ENCODE peak calls at places on chromosomes 12 and 14, in five cellular contexts. One of them, this sample, is unnamed.

GRCh38 chr14:89958966-89959365 is 3.2 kb downstream of the TDP1 start:
- DNase-seq in heart left ventricle: no peak
- DNase-seq in breast epithelium: no peak
- DNase-seq in right lobe of liver: no peak
- DNase-seq in NB4: no peak
- DNase-seq in this sample: no peak

GRCh38 chr14:51157012-51157411 is 62.1 kb upstream of the TRIM9 start:
- DNase-seq in heart left ventricle: no peak
- DNase-seq in breast epithelium: no peak
- DNase-seq in right lobe of liver: no peak
- DNase-seq in NB4: peak
- DNase-seq in this sample: no peak

GRCh38 chr14:103483600-103483999 is 39.0 kb downstream of the CKB start:
- DNase-seq in heart left ventricle: no peak
- DNase-seq in breast epithelium: no peak
- DNase-seq in right lobe of liver: no peak
- DNase-seq in NB4: no peak
- DNase-seq in this sample: no peak

GRCh38 chr12:19707948-19708409 is 268.7 kb downstream of the AEBP2 start:
- DNase-seq in heart left ventricle: no peak
- DNase-seq in breast epithelium: no peak
- DNase-seq in right lobe of liver: no peak
- DNase-seq in NB4: peak
- DNase-seq in this sample: no peak

GRCh38 chr12:75848533-75848932 is 183.0 kb downstream of the PHLDA1 start:
- DNase-seq in heart left ventricle: no peak
- DNase-seq in breast epithelium: no peak
- DNase-seq in right lobe of liver: no peak
- DNase-seq in NB4: no peak
- DNase-seq in this sample: no peak

GRCh38 chr14:66959437-66960050 is 229.7 kb upstream of the GARIN2 start:
- DNase-seq in heart left ventricle: no peak
- DNase-seq in breast epithelium: no peak
- DNase-seq in right lobe of liver: no peak
- DNase-seq in NB4: no peak
- DNase-seq in this sample: no peak

GRCh38 chr12:113359939-113360748 is 1.8 kb downstream of the PLBD2 start:
- DNase-seq in heart left ventricle: no peak
- DNase-seq in breast epithelium: no peak
- DNase-seq in right lobe of liver: no peak
- DNase-seq in NB4: peak
- DNase-seq in this sample: peak

GRCh38 chr12:104303538-104304151 is at the start of gene EID3:
- DNase-seq in heart left ventricle: peak
- DNase-seq in breast epithelium: peak
- DNase-seq in right lobe of liver: peak
- DNase-seq in NB4: no peak
- DNase-seq in this sample: peak

GRCh38 chr14:104266643-104267575 is 128.5 kb downstream of the KIF26A start:
- DNase-seq in heart left ventricle: peak
- DNase-seq in breast epithelium: no peak
- DNase-seq in right lobe of liver: peak
- DNase-seq in NB4: no peak
- DNase-seq in this sample: no peak

DNA sequence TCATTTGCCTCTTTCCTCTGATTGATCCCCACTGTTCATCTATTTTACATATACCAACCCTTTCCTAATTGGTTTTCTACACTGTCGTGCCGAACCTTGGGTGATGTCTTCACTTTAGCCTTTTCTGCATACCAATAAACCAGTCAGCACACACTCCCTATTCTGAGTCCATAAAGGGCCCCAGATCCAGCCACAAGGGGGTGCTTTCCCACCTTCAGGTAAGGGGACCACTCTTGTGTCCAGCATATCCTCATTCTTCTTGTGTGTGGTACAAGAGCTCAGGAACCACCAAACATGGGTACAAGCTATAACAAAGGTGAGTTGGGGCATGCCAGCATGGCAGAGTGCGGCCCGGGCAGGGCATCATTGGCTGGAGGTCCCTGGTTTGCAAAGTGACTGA is 859.8 kb downstream of the FSCB start:
- DNase-seq in heart left ventricle: no peak
- DNase-seq in breast epithelium: no peak
- DNase-seq in right lobe of liver: peak
- DNase-seq in NB4: peak
- DNase-seq in this sample: no peak
- TF ChIP-seq CTCF in heart left ventricle: no peak
- TF ChIP-seq CTCF in breast epithelium: no peak
- TF ChIP-seq CTCF in right lobe of liver: no peak
- TF ChIP-seq CTCF in NB4: no peak
- TF ChIP-seq CTCF in this sample: no peak

GRCh38 chr12:53483979-53484377 is 15.3 kb downstream of the MAP3K12 start:
- DNase-seq in heart left ventricle: no peak
- DNase-seq in breast epithelium: no peak
- DNase-seq in right lobe of liver: no peak
- DNase-seq in NB4: peak
- DNase-seq in this sample: peak

GRCh38 chr12:53486730-53487487 is 12.3 kb downstream of the MAP3K12 start:
- DNase-seq in heart left ventricle: no peak
- DNase-seq in breast epithelium: no peak
- DNase-seq in right lobe of liver: no peak
- DNase-seq in NB4: no peak
- DNase-seq in this sample: peak

GRCh38 chr12:53485955-53486729 is 13.1 kb downstream of the MAP3K12 start:
- DNase-seq in heart left ventricle: no peak
- DNase-seq in breast epithelium: no peak
- DNase-seq in right lobe of liver: no peak
- DNase-seq in NB4: no peak
- DNase-seq in this sample: no peak

GRCh38 chr12:53483225-53483978 is 15.9 kb downstream of the MAP3K12 start:
- DNase-seq in heart left ventricle: no peak
- DNase-seq in breast epithelium: no peak
- DNase-seq in right lobe of liver: no peak
- DNase-seq in NB4: peak
- DNase-seq in this sample: peak

DNA sequence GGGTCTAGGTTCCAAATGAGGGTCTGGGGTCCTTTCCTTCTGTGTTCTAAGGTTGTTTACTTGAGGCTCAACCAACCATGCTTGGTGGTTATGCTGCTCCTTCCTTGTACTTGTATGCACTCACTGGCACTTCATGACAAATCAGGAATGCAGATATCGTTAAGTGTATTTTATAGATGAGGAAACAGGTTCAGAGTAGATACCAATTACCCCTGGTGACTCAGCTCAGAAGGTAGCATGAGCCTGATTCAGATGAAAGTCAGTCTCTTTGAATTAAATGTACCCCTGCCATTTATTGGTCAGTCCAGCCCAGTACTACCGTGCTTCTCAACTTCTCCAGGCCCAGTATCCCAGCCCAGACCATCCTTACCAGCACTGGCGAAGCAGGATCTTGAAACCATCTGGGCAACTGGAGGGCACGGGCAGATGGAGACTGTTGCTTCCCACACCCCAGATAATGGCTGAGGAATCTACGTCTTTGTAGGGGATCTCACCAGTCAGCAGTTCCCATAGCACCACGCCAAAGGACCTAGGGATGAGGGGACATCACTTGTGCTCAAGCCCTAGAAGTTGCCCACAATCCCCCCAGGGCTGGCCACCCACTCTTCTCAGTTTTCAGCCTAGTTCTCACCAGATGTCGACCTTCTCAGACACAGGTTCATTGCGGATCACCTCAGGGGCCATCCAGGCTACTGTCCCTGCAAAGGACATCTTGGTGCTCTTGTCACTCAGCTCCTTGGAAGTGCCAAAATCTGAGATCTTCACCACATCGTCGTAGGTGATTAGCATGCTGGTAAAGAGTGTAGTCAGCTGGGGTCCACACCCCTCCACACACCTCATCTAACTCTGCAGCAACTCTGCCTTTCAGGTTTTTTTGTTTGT is 14.3 kb downstream of the MAP3K12 start:
- DNase-seq in heart left ventricle: no peak
- DNase-seq in breast epithelium: no peak
- DNase-seq in right lobe of liver: no peak
- DNase-seq in NB4: no peak
- DNase-seq in this sample: peak
- TF ChIP-seq POLR2A in heart left ventricle: no peak
- TF ChIP-seq POLR2A in breast epithelium: no peak
- TF ChIP-seq POLR2A in right lobe of liver: no peak
- TF ChIP-seq POLR2A in NB4: no peak
- TF ChIP-seq POLR2A in this sample: no peak

DNA sequence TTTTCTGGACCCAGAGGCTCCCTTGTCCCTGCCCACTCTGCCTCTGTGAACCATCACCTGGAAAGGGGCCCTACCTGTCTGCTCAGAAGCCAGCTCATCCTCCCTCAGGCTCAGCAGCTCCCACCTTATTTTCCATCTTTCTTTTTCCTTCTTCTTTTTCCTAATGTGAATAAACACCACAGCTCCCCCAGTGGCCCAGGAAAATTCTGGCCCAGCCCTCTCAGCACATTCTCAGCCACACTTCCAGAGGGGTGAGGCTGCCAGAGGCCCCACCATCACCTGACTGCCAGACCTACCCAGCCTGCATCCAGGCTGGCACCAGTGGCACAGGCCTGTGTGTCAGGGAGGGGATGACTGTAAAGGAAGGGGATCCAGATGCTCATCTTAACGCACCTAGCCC is 23.0 kb downstream of the ZFHX2 start:
- DNase-seq in heart left ventricle: no peak
- DNase-seq in breast epithelium: no peak
- DNase-seq in right lobe of liver: no peak
- DNase-seq in NB4: no peak
- DNase-seq in this sample: no peak
- TF ChIP-seq CTCF in heart left ventricle: no peak
- TF ChIP-seq CTCF in breast epithelium: no peak
- TF ChIP-seq CTCF in right lobe of liver: no peak
- TF ChIP-seq CTCF in NB4: no peak
- TF ChIP-seq CTCF in this sample: no peak

DNA sequence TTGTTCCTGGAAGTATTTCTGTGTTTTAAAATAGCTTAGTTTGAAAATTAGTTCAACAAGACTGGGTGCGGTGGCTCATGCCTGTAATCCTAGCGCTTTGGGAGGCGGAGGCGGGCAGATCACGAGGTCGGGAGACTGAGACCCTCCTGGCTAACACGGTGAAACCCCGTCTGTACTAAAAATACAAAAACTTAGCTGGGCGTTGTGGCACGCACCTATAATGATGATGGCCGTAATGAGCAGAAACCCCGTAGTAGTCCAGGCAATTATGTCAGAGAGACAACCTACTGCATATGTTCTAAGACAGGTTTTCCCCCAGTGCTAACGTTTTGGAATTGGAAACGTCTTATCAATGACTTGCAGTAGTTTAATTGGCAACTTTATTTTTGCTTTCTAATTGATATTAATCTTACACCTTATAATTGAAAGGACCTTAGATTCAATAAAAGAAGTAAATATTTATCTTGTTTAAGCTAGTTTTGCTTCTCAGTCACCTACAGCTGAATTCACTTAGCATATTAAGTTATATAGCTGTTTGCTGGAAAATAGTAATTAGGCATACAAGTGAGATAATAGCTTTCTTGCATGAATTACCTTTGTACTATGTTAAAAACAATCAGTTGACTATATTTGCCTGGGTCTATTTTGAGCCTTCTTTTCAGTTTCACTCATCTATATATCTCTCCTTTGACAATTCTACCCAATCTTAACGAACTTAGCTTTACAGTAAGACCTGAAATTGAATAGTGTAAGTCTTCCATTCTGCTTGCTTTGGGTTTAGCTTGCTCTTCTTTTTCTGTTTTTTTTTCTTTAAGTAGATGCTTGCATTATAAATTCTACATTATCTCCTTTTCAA is 15.6 kb downstream of the CLECL1 start:
- DNase-seq in heart left ventricle: no peak
- DNase-seq in breast epithelium: no peak
- DNase-seq in right lobe of liver: no peak
- DNase-seq in NB4: no peak
- DNase-seq in this sample: no peak
- TF ChIP-seq POLR2A in heart left ventricle: no peak
- TF ChIP-seq POLR2A in breast epithelium: no peak
- TF ChIP-seq POLR2A in right lobe of liver: no peak
- TF ChIP-seq POLR2A in NB4: no peak
- TF ChIP-seq POLR2A in this sample: no peak

GRCh38 chr12:45494279-45494678 is 235.2 kb upstream of the ARID2 start:
- DNase-seq in heart left ventricle: no peak
- DNase-seq in breast epithelium: no peak
- DNase-seq in right lobe of liver: no peak
- DNase-seq in NB4: no peak
- DNase-seq in this sample: no peak

DNA sequence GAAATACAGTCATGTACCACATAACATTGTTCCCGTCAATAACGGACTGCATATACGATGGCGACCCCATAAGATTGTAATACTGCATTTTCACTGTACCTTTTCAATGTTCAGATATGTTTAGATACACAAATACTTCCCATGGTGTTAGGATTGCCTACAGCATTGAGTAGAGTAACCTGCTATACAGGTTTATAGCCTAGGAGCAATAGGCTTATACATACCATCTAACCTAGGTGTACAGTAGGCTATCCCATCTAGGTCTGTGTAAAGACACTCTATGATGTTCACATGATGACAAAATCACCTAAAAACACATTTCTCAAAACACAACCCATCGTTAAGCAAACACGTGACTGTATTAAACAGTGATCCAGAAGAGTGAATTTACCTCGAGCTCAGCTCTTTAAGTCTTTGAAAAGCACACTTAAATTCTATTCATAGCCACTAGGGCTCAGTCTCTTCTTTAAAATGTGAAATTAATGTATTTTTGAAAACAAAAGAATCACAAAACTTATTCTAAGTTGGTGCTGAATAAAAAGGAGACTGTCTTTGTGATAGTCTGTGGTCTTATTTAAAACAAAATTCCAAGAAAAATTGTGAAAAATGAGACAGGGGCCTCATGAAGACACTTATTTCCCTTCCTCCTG is 239.1 kb upstream of the ARID2 start:
- DNase-seq in heart left ventricle: no peak
- DNase-seq in breast epithelium: no peak
- DNase-seq in right lobe of liver: no peak
- DNase-seq in NB4: no peak
- DNase-seq in this sample: no peak
- TF ChIP-seq CTCF in heart left ventricle: no peak
- TF ChIP-seq CTCF in breast epithelium: no peak
- TF ChIP-seq CTCF in right lobe of liver: no peak
- TF ChIP-seq CTCF in NB4: no peak
- TF ChIP-seq CTCF in this sample: no peak

GRCh38 chr14:68874746-68875155 is 81.9 kb upstream of the ZFP36L1 start:
- DNase-seq in heart left ventricle: no peak
- DNase-seq in breast epithelium: no peak
- DNase-seq in right lobe of liver: no peak
- DNase-seq in NB4: no peak
- DNase-seq in this sample: no peak
- TF ChIP-seq POLR2A in heart left ventricle: no peak
- TF ChIP-seq POLR2A in breast epithelium: no peak
- TF ChIP-seq POLR2A in right lobe of liver: no peak
- TF ChIP-seq POLR2A in NB4: no peak
- TF ChIP-seq POLR2A in this sample: no peak

GRCh38 chr12:13367973-13368372 is 171.4 kb downstream of the EMP1 start:
- DNase-seq in heart left ventricle: no peak
- DNase-seq in breast epithelium: no peak
- DNase-seq in right lobe of liver: no peak
- DNase-seq in NB4: no peak
- DNase-seq in this sample: no peak
- TF ChIP-seq CTCF in heart left ventricle: no peak
- TF ChIP-seq CTCF in breast epithelium: no peak
- TF ChIP-seq CTCF in right lobe of liver: no peak
- TF ChIP-seq CTCF in NB4: no peak
- TF ChIP-seq CTCF in this sample: no peak

GRCh38 chr12:77243345-77243744 is 178.0 kb upstream of the E2F7 start:
- DNase-seq in heart left ventricle: no peak
- DNase-seq in breast epithelium: no peak
- DNase-seq in right lobe of liver: no peak
- DNase-seq in NB4: no peak
- DNase-seq in this sample: no peak
- TF ChIP-seq POLR2A in heart left ventricle: no peak
- TF ChIP-seq POLR2A in breast epithelium: no peak
- TF ChIP-seq POLR2A in right lobe of liver: no peak
- TF ChIP-seq POLR2A in NB4: no peak
- TF ChIP-seq POLR2A in this sample: no peak

This sample was measured in gastrocnemius medialis.